ENCODE peak calls at places on chromosomes 6 and 20, in six cellular contexts. C is neuronal stem cell, S is IMR-90, Q is H9, V is H1, I is mesenchymal stem cell. Z is an unnamed sample.

GRCh38 chr20:22438926-22439325 is 145.4 kb downstream of the FOXA2 start:
- DNase-seq in C (no peak), S (no peak), Q (no peak), V (no peak), I (no peak), Z (no peak)

GRCh38 chr6:74735304-74735703 is 470.5 kb downstream of the COL12A1 start:
- DNase-seq in C (no peak), S (peak), Q (no peak), V (no peak), I (peak), Z (peak)

GRCh38 chr20:46808565-46808964 is 86.1 kb upstream of the EYA2 start:
- DNase-seq in C (no peak), S (no peak), Q (no peak), V (no peak), I (no peak), Z (no peak)

GRCh38 chr6:29489286-29489685 is 1.5 kb upstream of the MAS1L start:
- DNase-seq in C (no peak), S (no peak), Q (no peak), V (no peak), I (no peak), Z (no peak)

GRCh38 chr6:105209950-105210706 is 30.3 kb upstream of the POPDC3 start:
- DNase-seq in C (no peak), S (peak), Q (no peak), V (no peak), I (peak), Z (no peak)

GRCh38 chr20:14951707-14952106 is 614.3 kb upstream of the FLRT3 start:
- DNase-seq in C (no peak), S (no peak), Q (no peak), V (no peak), I (peak), Z (peak)

GRCh38 chr6:149060985-149061760 is 256.3 kb upstream of the TAB2 start:
- DNase-seq in C (no peak), S (peak), Q (no peak), V (no peak), I (peak), Z (no peak)

GRCh38 chr6:106192824-106193223 is 106.7 kb downstream of the PRDM1 start:
- DNase-seq in C (no peak), S (peak), Q (no peak), V (no peak), I (peak), Z (no peak)

GRCh38 chr6:72580281-72580940 is 41.5 kb upstream of the KCNQ5 start:
- DNase-seq in C (no peak), S (peak), Q (peak), V (peak), I (peak), Z (peak)

DNA sequence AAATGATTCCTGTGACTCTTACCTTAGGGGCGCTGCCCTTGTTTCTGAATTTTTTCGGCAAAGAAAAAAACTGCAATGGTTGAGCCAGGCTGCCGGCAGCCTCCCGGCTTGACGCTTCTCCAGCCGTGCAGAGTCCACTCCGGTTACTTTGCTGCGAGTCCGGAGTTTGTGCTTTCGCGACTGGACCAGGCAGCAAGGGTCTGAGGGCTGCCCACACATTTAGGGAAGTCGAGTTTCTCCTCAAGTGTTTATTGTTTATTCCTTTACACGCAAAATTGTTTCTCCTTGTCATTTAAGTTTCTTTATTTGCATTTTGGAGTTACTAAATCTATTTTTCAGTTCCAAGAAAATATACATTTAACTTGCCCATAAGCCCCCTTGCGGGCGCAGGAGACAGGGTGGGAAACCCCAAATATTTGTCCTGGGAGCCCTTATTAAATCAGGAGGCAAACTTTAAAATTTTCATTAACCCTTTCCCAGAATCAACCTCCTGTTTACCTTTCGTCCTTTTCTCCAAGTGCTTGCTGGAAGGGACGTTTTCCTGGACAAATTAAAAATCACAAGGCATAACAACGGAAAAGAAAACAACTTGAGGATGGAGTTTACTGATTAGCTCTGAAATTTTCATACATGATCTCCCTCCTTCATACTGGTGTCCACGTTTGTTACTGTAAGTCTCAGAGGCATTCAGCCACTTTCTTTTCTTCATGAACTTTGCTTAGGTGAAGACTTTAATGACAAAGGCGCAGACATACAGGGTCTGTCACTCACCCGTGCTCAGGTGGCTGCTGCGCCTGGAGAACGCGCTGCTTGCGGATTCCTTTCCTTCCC is 1.7 kb upstream of the PDE10A start:
- DNase-seq in C (peak), S (no peak), Q (no peak), V (no peak), I (peak), Z (no peak)
- H3K14ac ChIP-seq in C (no peak), S (no peak), Q (no peak), V (no peak), I (no peak), Z (no peak)

GRCh38 chr20:4266183-4266582 is 250.8 kb upstream of the RNF24 start:
- DNase-seq in C (no peak), S (no peak), Q (no peak), V (no peak), I (no peak), Z (no peak)
- H3K14ac ChIP-seq in C (no peak), S (no peak), Q (no peak), V (no peak), I (no peak), Z (no peak)

GRCh38 chr6:56539503-56540105 is 103.1 kb downstream of the DST start:
- DNase-seq in C (no peak), S (no peak), Q (no peak), V (no peak), I (no peak), Z (no peak)
- H3K14ac ChIP-seq in C (no peak), S (peak), Q (no peak), V (no peak), I (no peak), Z (no peak)

DNA sequence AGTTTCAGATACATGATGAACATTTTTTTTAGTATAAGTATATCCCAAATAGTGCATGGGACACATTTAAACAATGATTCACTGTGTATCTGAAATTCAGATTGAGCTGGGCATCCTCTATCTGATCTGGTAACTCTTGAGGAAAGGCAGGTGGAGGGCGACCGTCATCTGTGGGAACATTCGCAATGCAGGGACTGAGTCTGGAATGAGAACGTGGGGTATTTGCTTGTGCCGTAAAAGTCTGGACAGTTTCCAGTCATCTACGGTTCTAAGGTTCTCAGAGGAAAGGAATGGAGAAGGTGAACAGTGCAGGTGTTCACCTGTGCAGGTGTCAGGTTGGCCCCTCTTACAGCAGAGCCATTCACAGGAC is 22.6 kb downstream of the CTCFL start:
- DNase-seq in C (no peak), S (no peak), Q (no peak), V (no peak), I (no peak), Z (peak)
- H3K14ac ChIP-seq in C (no peak), S (no peak), Q (no peak), V (no peak), I (no peak), Z (no peak)

Z was measured in trophoblast cell.